ENCODE peak calls at places on chromosomes 11 and 22, in ten cellular contexts. I is tibial nerve; M is neuronal stem cell; S is GM23248; N is HAP-1; R is right lobe of liver; B is transverse colon; Q is CD8-positive, alpha-beta T cell; H is naive thymus-derived CD4-positive, alpha-beta T cell; Z is IMR-90. P is an unnamed sample. For H3K4me1, the result is how much of the 10 kb centered on the place peaks cover.

GRCh38 chr11:4044971-4045646 is 49.5 kb upstream of the RRM1 start:
- DNase-seq in I (no peak), M (no peak), S (no peak), N (no peak), R (no peak), B (no peak), Q (no peak), H (no peak), Z (no peak), P (no peak)

GRCh38 chr11:125224391-125225015 is 60.0 kb downstream of the PKNOX2 start:
- DNase-seq in I (peak), M (no peak), S (peak), N (no peak), R (no peak), B (no peak), Q (no peak), H (no peak), Z (peak), P (no peak)

GRCh38 chr22:28802595-28803087 is 2.3 kb upstream of the XBP1 start:
- DNase-seq in I (no peak), M (no peak), S (peak), N (no peak), R (no peak), B (no peak), Q (no peak), H (peak), Z (no peak), P (no peak)

GRCh38 chr11:85088286-85088685 is 538.9 kb downstream of the DLG2 start:
- DNase-seq in I (no peak), M (no peak), S (peak), N (no peak), R (no peak), B (no peak), Q (no peak), H (no peak), Z (peak), P (peak)

GRCh38 chr11:43268161-43268560 is 43.6 kb upstream of the API5 start:
- DNase-seq in I (no peak), M (no peak), S (no peak), N (no peak), R (no peak), B (no peak), Q (no peak), H (no peak), Z (no peak), P (no peak)

GRCh38 chr11:75633409-75634011 is 35.3 kb downstream of the MAP6 start:
- DNase-seq in I (no peak), M (no peak), S (no peak), N (no peak), R (no peak), B (no peak), Q (no peak), H (no peak), Z (no peak), P (no peak)

GRCh38 chr11:94623120-94623735 is 56.1 kb downstream of the PIWIL4 start:
- DNase-seq in I (peak), M (peak), S (peak), N (peak), R (no peak), B (peak), Q (no peak), H (peak), Z (peak), P (peak)

GRCh38 chr11:8930456-8931175 is 2.1 kb downstream of the C11orf16 start:
- DNase-seq in I (no peak), M (no peak), S (peak), N (no peak), R (no peak), B (no peak), Q (no peak), H (no peak), Z (no peak), P (no peak)

GRCh38 chr11:93906486-93906885 is 56.1 kb upstream of the VSTM5 start:
- DNase-seq in I (no peak), M (no peak), S (no peak), N (no peak), R (no peak), B (no peak), Q (no peak), H (no peak), Z (peak), P (peak)

GRCh38 chr22:30425616-30426394 is at the start of gene MTFP1:
- DNase-seq in I (no peak), M (peak), S (peak), N (peak), R (peak), B (peak), Q (no peak), H (peak), Z (peak), P (peak)

GRCh38 chr11:58609723-58610122 is 12.7 kb upstream of the CNTF start:
- DNase-seq in I (no peak), M (no peak), S (no peak), N (no peak), R (no peak), B (no peak), Q (no peak), H (no peak), Z (no peak), P (no peak)

GRCh38 chr11:120632579-120632978 is 121.0 kb downstream of the GRIK4 start:
- DNase-seq in I (no peak), M (no peak), S (peak), N (no peak), R (no peak), B (no peak), Q (no peak), H (no peak), Z (no peak), P (no peak)

GRCh38 chr11:61162092-61162935 is 1.1 kb upstream of the VPS37C start:
- DNase-seq in I (no peak), M (no peak), S (peak), N (no peak), R (no peak), B (peak), Q (no peak), H (peak), Z (peak), P (no peak)

GRCh38 chr11:114110948-114111347 is 51.4 kb downstream of the ZBTB16 start:
- DNase-seq in I (no peak), M (no peak), S (no peak), N (no peak), R (peak), B (no peak), Q (no peak), H (no peak), Z (no peak), P (no peak)

GRCh38 chr11:1162498-1163311 is 5.0 kb downstream of the MUC5AC start:
- DNase-seq in I (no peak), M (no peak), S (no peak), N (no peak), R (peak), B (no peak), Q (no peak), H (no peak), Z (no peak), P (no peak)

GRCh38 chr22:29780781-29781676 is 13.9 kb downstream of the UQCR10 start:
- DNase-seq in I (no peak), M (no peak), S (peak), N (no peak), R (no peak), B (no peak), Q (no peak), H (no peak), Z (peak), P (peak)

GRCh38 chr11:125022551-125022950 is 40.6 kb upstream of the SLC37A2 start:
- DNase-seq in I (no peak), M (no peak), S (peak), N (no peak), R (no peak), B (no peak), Q (no peak), H (no peak), Z (peak), P (no peak)

GRCh38 chr22:47836957-47837356 is 1074.5 kb downstream of the TBC1D22A start:
- DNase-seq in I (no peak), M (no peak), S (peak), N (no peak), R (no peak), B (no peak), Q (no peak), H (no peak), Z (no peak), P (no peak)

GRCh38 chr11:117220568-117220967 is 11.3 kb downstream of the PCSK7 start:
- DNase-seq in I (no peak), M (no peak), S (no peak), N (no peak), R (no peak), B (no peak), Q (no peak), H (no peak), Z (no peak), P (no peak)

GRCh38 chr11:116864531-116864930 is 27.1 kb upstream of the APOA1 start:
- DNase-seq in I (no peak), M (no peak), S (peak), N (no peak), R (no peak), B (no peak), Q (no peak), H (no peak), Z (peak), P (peak)

GRCh38 chr11:120719348-120719747 is 207.8 kb downstream of the GRIK4 start:
- DNase-seq in I (no peak), M (no peak), S (peak), N (no peak), R (no peak), B (no peak), Q (no peak), H (no peak), Z (peak), P (no peak)

GRCh38 chr11:95219599-95219998 is 11.4 kb downstream of the SESN3 start:
- DNase-seq in I (no peak), M (no peak), S (no peak), N (no peak), R (no peak), B (no peak), Q (no peak), H (no peak), Z (no peak), P (no peak)

DNA sequence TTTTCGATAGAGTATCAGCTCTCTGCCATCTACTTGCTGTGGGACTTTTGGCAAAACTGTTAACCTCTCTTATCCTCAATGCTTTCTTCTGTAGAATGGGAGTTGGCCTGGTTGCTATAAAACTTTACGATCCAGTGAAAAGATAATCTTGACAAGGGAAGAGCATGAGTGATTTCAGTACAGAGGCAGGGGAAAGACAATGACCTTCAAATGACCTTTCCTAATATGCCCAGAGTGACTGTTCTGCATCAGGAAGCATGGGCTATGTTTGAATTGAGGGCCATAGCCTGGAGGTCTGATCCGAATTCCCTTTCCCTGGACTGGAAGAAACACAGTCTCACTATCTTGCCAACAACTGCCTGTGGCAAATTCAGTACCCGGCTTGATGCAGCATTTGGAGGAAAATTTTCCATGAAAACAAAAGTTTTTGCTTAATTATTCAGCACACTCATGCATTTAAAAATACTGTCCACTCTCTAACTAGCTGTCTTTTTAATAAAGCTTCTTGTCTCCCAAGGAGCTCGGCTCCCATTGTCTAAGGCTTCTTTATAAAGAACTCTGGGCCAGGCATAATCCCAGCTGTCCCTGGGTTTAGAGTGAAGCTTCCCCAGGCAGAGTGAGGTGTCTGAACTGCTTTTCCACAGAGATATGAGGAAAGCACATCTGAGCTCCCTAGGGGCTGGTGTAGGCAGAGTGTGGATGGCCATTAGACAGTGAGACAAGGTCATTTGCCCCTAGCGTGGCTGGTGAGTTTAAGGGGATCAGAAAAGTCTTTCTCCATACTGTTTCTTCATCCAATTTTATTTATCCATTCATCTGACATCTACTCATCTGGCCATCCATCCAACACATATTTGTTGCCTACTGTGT is 132.7 kb upstream of the CADM1 start:
- DNase-seq in I (no peak), M (no peak), S (no peak), N (no peak), R (no peak), B (no peak), Q (no peak), H (no peak), Z (no peak), P (no peak)
- H3K4me1 ChIP-seq in I (under half), M (under half), S (under half), N (under half), R (under half), B (under half), Q (under half), H (under half), Z (under half), P (under half)

DNA sequence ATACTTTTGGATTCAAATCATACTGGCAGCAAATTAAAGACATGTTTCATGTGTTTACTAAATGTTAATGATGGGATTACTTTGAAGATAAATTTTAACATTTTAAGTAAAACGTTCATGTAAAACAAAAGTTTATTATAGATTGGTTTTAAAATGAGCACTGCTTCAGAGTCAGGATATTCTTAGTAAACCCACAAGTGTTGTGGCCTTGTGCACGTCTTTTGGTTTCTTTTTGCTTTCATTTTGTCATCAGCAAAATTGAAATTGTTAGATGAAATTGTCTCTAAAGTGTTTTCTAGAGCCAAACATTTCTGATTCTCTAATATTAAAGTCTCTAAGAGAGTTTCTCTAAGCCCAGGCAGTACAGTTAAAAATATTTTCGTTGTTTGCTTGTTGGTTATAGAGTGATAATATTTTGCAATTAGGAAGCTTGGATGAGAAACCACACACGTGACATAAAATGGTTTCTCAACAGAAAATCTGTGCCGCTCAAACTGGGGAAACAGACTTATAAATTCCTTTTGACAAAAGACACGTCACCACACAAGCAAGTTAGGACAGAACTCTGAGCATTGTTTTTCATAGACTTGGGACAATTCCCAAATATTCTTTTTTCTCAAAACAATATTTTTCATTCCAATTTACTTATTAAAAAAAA is 164.4 kb downstream of the TEAD1 start:
- DNase-seq in I (no peak), M (no peak), S (peak), N (no peak), R (no peak), B (no peak), Q (no peak), H (no peak), Z (no peak), P (no peak)
- H3K4me1 ChIP-seq in I (under half), M (under half), S (half or more), N (under half), R (under half), B (under half), Q (under half), H (under half), Z (under half), P (under half)

GRCh38 chr11:2668876-2669275 is 30.9 kb downstream of the KCNQ1OT1 start:
- DNase-seq in I (no peak), M (no peak), S (no peak), N (no peak), R (no peak), B (no peak), Q (no peak), H (no peak), Z (no peak), P (no peak)
- H3K4me1 ChIP-seq in I (under half), M (under half), S (under half), N (under half), R (under half), B (under half), Q (under half), H (under half), Z (under half), P (under half)

GRCh38 chr11:10522276-10522675 is 18.7 kb downstream of the RNF141 start:
- DNase-seq in I (no peak), M (no peak), S (no peak), N (no peak), R (no peak), B (no peak), Q (no peak), H (no peak), Z (no peak), P (no peak)

GRCh38 chr11:10524471-10524870 is 16.5 kb downstream of the RNF141 start:
- DNase-seq in I (no peak), M (no peak), S (no peak), N (no peak), R (no peak), B (no peak), Q (no peak), H (no peak), Z (no peak), P (no peak)

GRCh38 chr11:10519630-10520029 is 21.4 kb downstream of the RNF141 start:
- DNase-seq in I (no peak), M (no peak), S (no peak), N (no peak), R (no peak), B (no peak), Q (no peak), H (no peak), Z (no peak), P (no peak)

GRCh38 chr11:10520562-10520961 is 20.4 kb downstream of the RNF141 start:
- DNase-seq in I (no peak), M (no peak), S (no peak), N (no peak), R (no peak), B (no peak), Q (no peak), H (no peak), Z (no peak), P (no peak)

DNA sequence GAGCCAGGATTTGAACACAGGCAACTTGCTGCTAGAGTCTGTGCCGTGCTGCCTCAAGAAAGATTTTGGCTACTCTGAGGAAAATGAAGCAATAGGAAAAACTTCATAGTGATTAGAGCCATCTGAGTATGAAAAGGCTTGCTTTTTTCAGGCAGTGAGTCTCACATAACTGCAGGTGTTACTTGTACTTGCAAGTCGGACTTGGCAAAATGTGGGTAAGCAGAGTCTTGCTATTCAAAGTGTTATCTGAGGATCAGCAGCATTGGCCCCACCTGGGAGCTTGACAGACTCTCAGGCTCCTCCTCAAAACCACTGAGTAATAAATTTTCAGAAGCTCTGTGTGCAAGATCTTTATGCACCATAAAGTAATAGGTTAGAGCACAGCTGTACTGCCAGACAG is 18.1 kb downstream of the RNF141 start:
- DNase-seq in I (no peak), M (no peak), S (no peak), N (no peak), R (no peak), B (no peak), Q (no peak), H (no peak), Z (no peak), P (peak)
- H3K4me1 ChIP-seq in I (under half), M (under half), S (under half), N (under half), R (under half), B (under half), Q (under half), H (under half), Z (under half), P (under half)

DNA sequence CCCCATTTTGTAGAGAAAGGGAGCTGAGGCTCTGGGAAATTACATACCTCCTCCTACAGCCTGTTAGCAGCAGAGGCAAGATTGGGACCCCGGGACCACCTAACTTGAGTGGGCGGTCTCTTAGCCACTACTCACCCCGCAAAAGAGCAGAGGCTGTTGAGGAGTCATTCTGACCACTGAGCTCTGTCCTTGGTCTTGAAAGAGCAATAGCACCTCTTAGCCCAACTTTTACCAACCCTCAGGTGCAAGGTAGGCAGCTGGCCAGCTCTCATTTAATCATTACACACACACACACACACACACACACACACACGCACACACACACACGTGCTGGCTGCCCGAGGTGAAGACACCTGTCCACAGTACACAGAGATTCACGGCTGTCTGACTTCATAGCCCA is 115.8 kb upstream of the ASPHD2 start:
- DNase-seq in I (no peak), M (no peak), S (no peak), N (no peak), R (no peak), B (no peak), Q (no peak), H (no peak), Z (no peak), P (no peak)
- H3K4me1 ChIP-seq in I (under half), M (under half), S (under half), N (under half), R (under half), B (under half), Q (under half), H (under half), Z (under half), P (under half)

GRCh38 chr11:2955896-2956476 is 26.8 kb upstream of the PHLDA2 start:
- DNase-seq in I (no peak), M (no peak), S (no peak), N (no peak), R (no peak), B (no peak), Q (no peak), H (no peak), Z (peak), P (no peak)

GRCh38 chr11:2963112-2963754 is 28.9 kb downstream of the NAP1L4 start:
- DNase-seq in I (no peak), M (no peak), S (no peak), N (no peak), R (no peak), B (no peak), Q (no peak), H (no peak), Z (no peak), P (no peak)

GRCh38 chr11:2964782-2965181 is 27.3 kb downstream of the NAP1L4 start:
- DNase-seq in I (no peak), M (no peak), S (no peak), N (no peak), R (no peak), B (no peak), Q (no peak), H (no peak), Z (no peak), P (no peak)

GRCh38 chr11:2961080-2961479 is 31.0 kb downstream of the NAP1L4 start:
- DNase-seq in I (no peak), M (no peak), S (no peak), N (no peak), R (no peak), B (no peak), Q (no peak), H (no peak), Z (no peak), P (no peak)
- H3K4me1 ChIP-seq in I (under half), M (under half), S (under half), N (under half), R (under half), B (under half), Q (under half), H (under half), Z (under half), P (under half)

GRCh38 chr11:131810511-131810910 is 440.1 kb downstream of the NTM start:
- DNase-seq in I (no peak), M (no peak), S (no peak), N (no peak), R (no peak), B (no peak), Q (no peak), H (no peak), Z (no peak), P (no peak)
- H3K4me1 ChIP-seq in I (under half), M (under half), S (under half), N (under half), R (under half), B (under half), Q (under half), H (under half), Z (under half), P (under half)

GRCh38 chr22:45240810-45241631 is at the start of gene KIAA0930:
- DNase-seq in I (peak), M (peak), S (peak), N (peak), R (peak), B (peak), Q (peak), H (peak), Z (peak), P (no peak)
- H3K4me1 ChIP-seq in I (under half), M (under half), S (under half), N (under half), R (under half), B (under half), Q (under half), H (under half), Z (under half), P (under half)

GRCh38 chr11:19982761-19983495 is 177.3 kb downstream of the DBX1 start:
- DNase-seq in I (no peak), M (no peak), S (no peak), N (no peak), R (no peak), B (no peak), Q (no peak), H (no peak), Z (peak), P (peak)
- H3K4me1 ChIP-seq in I (under half), M (under half), S (half or more), N (under half), R (under half), B (under half), Q (under half), H (under half), Z (under half), P (under half)

P was measured in astrocyte.